ENCODE peak calls at places on chromosome 18, in six cellular contexts. V is fibroblast of the aortic adventitia, O is anterior cingulate cortex, I is Caco-2, G is brain microvascular endothelial cell, E is progenitor cell of endocrine pancreas. H is an unnamed sample.
A peak's percentile ranks its signal among the peaks of the same experiment; 100 is the strongest.

GRCh38 chr18:59871711-59872362 is 28.0 kb upstream of the PMAIP1 start:
- DNase-seq in G (no peak), E (no peak), O (no peak), I (no peak), V (no peak), H (no peak)

GRCh38 chr18:33755918-33756590 is 178.0 kb downstream of the ASXL3 start:
- DNase-seq in G (peak; percentile 95), O (no peak), E (no peak), I (peak; percentile 1), V (peak; percentile 90), H (peak; percentile 75)

GRCh38 chr18:37689841-37690240 is 124.2 kb upstream of the CELF4 start:
- DNase-seq in I (no peak), O (no peak), V (no peak), E (no peak), G (no peak), H (no peak)

GRCh38 chr18:23194150-23194968 is 59.1 kb downstream of the CABLES1 start:
- DNase-seq in I (no peak), E (no peak), G (peak; percentile 54), V (peak; percentile 48), O (peak; percentile 6), H (no peak)

GRCh38 chr18:46167971-46168370 is 63.8 kb downstream of the HAUS1 start:
- DNase-seq in I (no peak), V (no peak), G (no peak), E (no peak), O (no peak), H (no peak)

GRCh38 chr18:59954241-59954640 is 54.4 kb downstream of the PMAIP1 start:
- DNase-seq in O (no peak), V (no peak), E (no peak), G (no peak), I (no peak), H (no peak)

GRCh38 chr18:8696749-8697211 is 8.6 kb upstream of the MTCL1 start:
- DNase-seq in E (peak; percentile 76), O (peak; percentile 26), I (peak; percentile 89), V (peak; percentile 75), G (peak; percentile 57), H (peak; percentile 56)

GRCh38 chr18:78159397-78159796 is 820.2 kb upstream of the SALL3 start:
- DNase-seq in V (no peak), E (no peak), O (no peak), G (no peak), I (no peak), H (no peak)

GRCh38 chr18:12574494-12575185 is 83.3 kb downstream of the SPIRE1 start:
- DNase-seq in E (no peak), I (no peak), O (no peak), V (no peak), G (no peak), H (no peak)

GRCh38 chr18:24060644-24061043 is 46.1 kb downstream of the TTC39C start:
- DNase-seq in G (no peak), V (peak; percentile 64), I (no peak), O (no peak), E (no peak), H (no peak)

GRCh38 chr18:79939096-79939495 is 12.4 kb downstream of the SLC66A2 start:
- DNase-seq in E (no peak), V (no peak), I (no peak), G (no peak), O (no peak), H (no peak)

GRCh38 chr18:50819027-50819726 is 639 bp downstream of the MRO start:
- DNase-seq in E (peak; percentile 38), V (peak; percentile 47), O (peak; percentile 39), I (peak; percentile 42), G (no peak), H (peak; percentile 4)

GRCh38 chr18:2657788-2658458 is 2.4 kb downstream of the SMCHD1 start:
- DNase-seq in I (peak; percentile 15), E (no peak), G (no peak), V (peak; percentile 91), O (no peak), H (peak; percentile 9)

GRCh38 chr18:38923136-38923535 is 1357.5 kb upstream of the CELF4 start:
- DNase-seq in O (no peak), I (no peak), E (no peak), G (no peak), V (no peak), H (no peak)

GRCh38 chr18:50051288-50051687 is 143.7 kb downstream of the MYO5B start:
- DNase-seq in V (no peak), I (peak; percentile 14), O (no peak), E (no peak), G (no peak), H (peak; percentile 7)

GRCh38 chr18:5879479-5879882 is 15.8 kb downstream of the TMEM200C start:
- DNase-seq in V (peak; percentile 64), O (no peak), I (peak; percentile 31), G (peak; percentile 31), E (no peak), H (no peak)

GRCh38 chr18:48851563-48851962 is 99.2 kb downstream of the SMAD7 start:
- DNase-seq in I (no peak), G (peak; percentile 62), O (peak; percentile 62), E (no peak), V (peak; percentile 48), H (no peak)

GRCh38 chr18:13036622-13037320 is 45.6 kb downstream of the CEP192 start:
- DNase-seq in G (no peak), V (peak; percentile 29), E (no peak), O (no peak), I (no peak), H (no peak)

GRCh38 chr18:29301048-29301447 is 1124.1 kb upstream of the CDH2 start:
- DNase-seq in V (no peak), O (no peak), G (no peak), E (no peak), I (no peak), H (no peak)

GRCh38 chr18:75218064-75218463 is 7.5 kb downstream of the TSHZ1 start:
- DNase-seq in G (no peak), V (no peak), I (no peak), E (no peak), O (no peak), H (no peak)

GRCh38 chr18:59540819-59541218 is 156.4 kb downstream of the CCBE1 start:
- DNase-seq in O (no peak), V (peak; percentile 62), E (no peak), G (peak; percentile 21), I (no peak), H (no peak)

GRCh38 chr18:37430346-37431076 is 135.1 kb downstream of the CELF4 start:
- DNase-seq in G (no peak), O (no peak), V (no peak), E (no peak), I (no peak), H (no peak)

GRCh38 chr18:74775239-74775638 is 177.6 kb downstream of the ZNF407 start:
- DNase-seq in O (no peak), E (no peak), I (no peak), G (peak; percentile 76), V (peak; percentile 73), H (no peak)

GRCh38 chr18:66344227-66344626 is 259.7 kb downstream of the CDH19 start:
- DNase-seq in O (no peak), I (no peak), E (no peak), V (no peak), G (no peak), H (no peak)

GRCh38 chr18:29184654-29185053 is 1007.7 kb upstream of the CDH2 start:
- DNase-seq in I (no peak), V (no peak), O (no peak), G (peak; percentile 60), E (no peak), H (no peak)

GRCh38 chr18:36424741-36425142 is 127.2 kb downstream of the FHOD3 start:
- DNase-seq in G (no peak), O (no peak), I (no peak), E (no peak), V (no peak), H (no peak)

GRCh38 chr18:27400001-27400400 is 214.9 kb upstream of the CHST9 start:
- DNase-seq in G (no peak), I (peak; percentile 3), E (no peak), O (no peak), V (no peak), H (no peak)